ENCODE peak calls at places on chromosome 9, in eight cellular contexts. D is bronchial epithelial cell; A is effector memory CD4-positive, alpha-beta T cell; E is ovary; J is uterus; T is tibial artery; P is HCT116; U is kidney epithelial cell. R is an unnamed sample. For H3K36me3, the result is how much of the 10 kb centered on the place peaks cover.

GRCh38 chr9:133396952-133397351 is 20.8 kb downstream of the STKLD1 start:
- DNase-seq in T (no peak), A (no peak), P (no peak), D (no peak), J (no peak), U (no peak), E (no peak), R (no peak)

GRCh38 chr9:91025856-91026255 is 224.2 kb downstream of the SYK start:
- DNase-seq in A (no peak), P (no peak), J (no peak), U (no peak), T (no peak), D (no peak), E (no peak), R (no peak)

GRCh38 chr9:95130484-95130883 is 187.0 kb downstream of the FANCC start:
- DNase-seq in A (no peak), E (no peak), J (no peak), D (peak), U (no peak), T (no peak), P (no peak), R (no peak)

GRCh38 chr9:137435980-137436760 is 5.0 kb downstream of the ENTPD8 start:
- DNase-seq in J (peak), T (peak), E (peak), P (peak), D (peak), A (no peak), U (peak), R (peak)

GRCh38 chr9:124721109-124721850 is 49.8 kb downstream of the NR6A1 start:
- DNase-seq in D (no peak), P (peak), A (no peak), T (no peak), E (no peak), U (no peak), J (no peak), R (no peak)

GRCh38 chr9:133144142-133144886 is 19.4 kb downstream of the GBGT1 start:
- DNase-seq in E (peak), A (peak), P (no peak), T (peak), D (no peak), U (no peak), J (peak), R (peak)

GRCh38 chr9:123368481-123369153 is 12.6 kb downstream of the CRB2 start:
- DNase-seq in D (no peak), A (no peak), U (no peak), E (no peak), T (no peak), P (no peak), J (no peak), R (no peak)

GRCh38 chr9:94554439-94555331 is at the start of gene PCAT7:
- DNase-seq in U (no peak), T (no peak), P (peak), E (no peak), J (no peak), D (peak), A (peak), R (no peak)

GRCh38 chr9:75983320-75983719 is 92.8 kb downstream of the PCSK5 start:
- DNase-seq in D (no peak), T (no peak), P (no peak), A (no peak), U (no peak), E (no peak), J (no peak), R (no peak)

GRCh38 chr9:107612136-107612535 is 122.6 kb upstream of the KLF4 start:
- DNase-seq in T (peak), A (no peak), E (peak), J (peak), U (no peak), P (no peak), D (no peak), R (peak)

GRCh38 chr9:103377667-103378066 is 382.5 kb downstream of the CYLC2 start:
- DNase-seq in D (no peak), E (no peak), P (no peak), T (no peak), J (no peak), U (no peak), A (no peak), R (no peak)

GRCh38 chr9:35000535-35001284 is 11.2 kb downstream of the DNAJB5 start:
- DNase-seq in T (no peak), A (no peak), U (no peak), P (no peak), D (peak), J (no peak), E (no peak), R (no peak)

GRCh38 chr9:26369096-26369495 is 523.5 kb downstream of the CAAP1 start:
- DNase-seq in U (no peak), A (no peak), P (no peak), T (no peak), J (no peak), D (no peak), E (no peak), R (no peak)

GRCh38 chr9:89138463-89139390 is 39.9 kb downstream of the SHC3 start:
- DNase-seq in T (no peak), E (no peak), D (peak), J (peak), U (no peak), P (peak), A (no peak), R (no peak)

GRCh38 chr9:112382501-112383364 is 2.8 kb downstream of the HSDL2 start:
- DNase-seq in D (no peak), E (no peak), U (no peak), J (no peak), P (no peak), T (no peak), A (no peak), R (no peak)

GRCh38 chr9:34620061-34620994 is at the start of gene DCTN3:
- DNase-seq in E (peak), A (peak), D (peak), J (peak), P (peak), U (peak), T (peak), R (peak)

GRCh38 chr9:14153310-14153720 is 160.6 kb downstream of the NFIB start:
- DNase-seq in U (no peak), P (no peak), D (no peak), T (no peak), A (no peak), J (no peak), E (no peak), R (no peak)

GRCh38 chr9:133362359-133363044 is 6.2 kb downstream of the SURF2 start:
- DNase-seq in D (no peak), A (no peak), P (no peak), U (no peak), E (no peak), T (no peak), J (no peak), R (no peak)

GRCh38 chr9:27866741-27867140 is 293.5 kb upstream of the C9orf72 start:
- DNase-seq in A (no peak), U (no peak), J (no peak), P (no peak), E (no peak), T (no peak), D (no peak), R (no peak)

GRCh38 chr9:127919253-127919815 is 2.5 kb upstream of the ST6GALNAC4 start:
- DNase-seq in J (peak), P (peak), D (peak), E (peak), A (no peak), T (peak), U (peak), R (peak)

GRCh38 chr9:124079176-124079925 is 67.8 kb downstream of the LHX2 start:
- DNase-seq in D (no peak), U (no peak), P (no peak), T (no peak), J (no peak), A (no peak), E (no peak), R (no peak)

GRCh38 chr9:79955300-79955699 is 383.5 kb downstream of the TLE4 start:
- DNase-seq in E (no peak), T (no peak), A (no peak), D (no peak), U (no peak), J (no peak), P (no peak), R (no peak)

GRCh38 chr9:122286764-122287163 is 22.1 kb downstream of the MRRF start:
- DNase-seq in A (no peak), J (no peak), D (no peak), P (no peak), U (no peak), T (no peak), E (no peak), R (no peak)

GRCh38 chr9:36770025-36770424 is 197.3 kb downstream of the MELK start:
- DNase-seq in D (no peak), P (no peak), U (no peak), A (no peak), T (no peak), J (no peak), E (no peak), R (no peak)

GRCh38 chr9:20270176-20270575 is 352.1 kb downstream of the MLLT3 start:
- DNase-seq in U (no peak), D (peak), P (no peak), T (no peak), A (no peak), E (no peak), J (no peak), R (no peak)

GRCh38 chr9:107504585-107505455 is 15.3 kb upstream of the KLF4 start:
- DNase-seq in A (no peak), D (peak), T (peak), U (peak), E (no peak), J (no peak), P (no peak), R (no peak)

DNA sequence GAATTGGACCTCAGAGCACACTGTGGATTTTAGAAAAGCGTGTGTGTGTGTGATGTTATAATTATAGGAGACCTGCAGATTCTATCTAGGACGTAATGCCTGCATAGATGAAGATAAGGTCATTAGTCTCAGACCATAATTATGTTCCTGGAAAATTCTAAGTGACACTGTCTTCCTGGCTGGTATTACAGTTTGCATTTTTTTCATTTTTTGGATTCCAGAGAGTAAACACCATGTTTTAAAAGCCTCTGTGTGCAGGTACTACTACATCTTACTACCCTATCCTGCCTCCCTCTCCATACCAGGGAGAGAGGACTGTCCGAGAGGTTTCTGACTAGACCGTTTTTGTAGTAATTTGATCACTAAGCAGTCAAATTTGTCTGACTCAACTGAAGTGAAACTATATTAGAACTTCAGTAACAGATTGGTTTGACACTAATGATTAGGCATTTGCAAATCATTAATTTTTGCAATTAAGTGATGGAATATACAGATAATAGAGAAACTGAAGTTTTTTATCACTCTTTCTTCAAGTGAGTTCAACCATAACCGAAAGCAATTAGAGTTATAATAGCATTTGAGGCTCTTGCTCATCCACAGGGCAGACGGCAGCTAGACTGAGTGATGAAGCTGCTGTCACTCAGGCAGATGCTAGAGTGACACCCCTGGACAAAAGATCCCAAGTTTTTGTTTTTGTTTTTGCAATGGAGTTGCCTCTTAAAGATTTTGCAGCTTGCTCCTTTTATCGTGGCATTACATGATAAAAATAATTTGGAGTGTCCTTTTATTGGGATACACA is 44.2 kb downstream of the SMARCA2 start:
- DNase-seq in D (no peak), E (no peak), J (no peak), P (no peak), A (no peak), U (no peak), T (no peak), R (no peak)
- H3K36me3 ChIP-seq in D (under half), E (under half), J (under half), P (under half), A (half or more), U (under half), T (half or more), R (under half)

DNA sequence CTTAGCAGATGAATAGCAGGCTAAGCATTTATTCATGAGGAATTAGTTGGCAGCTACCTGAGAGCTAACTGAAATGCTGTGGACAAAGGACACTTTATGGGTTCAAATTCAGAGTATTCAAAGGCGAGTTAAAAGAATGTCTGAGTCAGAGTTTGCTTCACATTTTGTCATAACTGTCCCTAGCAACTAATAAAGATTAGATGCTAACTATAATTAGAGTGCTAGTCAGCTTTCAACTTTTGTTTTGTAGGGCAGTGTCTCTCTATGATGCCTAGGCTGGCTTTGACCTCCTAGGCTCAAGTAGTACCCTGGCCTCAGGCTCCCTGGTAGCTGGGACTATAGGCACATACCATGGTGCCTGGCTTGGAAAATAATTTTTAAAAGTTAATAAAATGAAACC is 4.6 kb downstream of the SMC5 start:
- DNase-seq in J (no peak), P (no peak), T (no peak), U (no peak), D (peak), E (no peak), A (no peak), R (no peak)
- H3K36me3 ChIP-seq in J (under half), P (under half), T (under half), U (under half), D (under half), E (under half), A (under half), R (under half)

GRCh38 chr9:70297141-70297540 is 38.4 kb downstream of the SMC5 start:
- DNase-seq in P (no peak), J (no peak), T (no peak), D (peak), A (no peak), E (no peak), U (no peak), R (no peak)
- H3K36me3 ChIP-seq in P (under half), J (under half), T (under half), D (under half), A (under half), E (under half), U (under half), R (under half)

DNA sequence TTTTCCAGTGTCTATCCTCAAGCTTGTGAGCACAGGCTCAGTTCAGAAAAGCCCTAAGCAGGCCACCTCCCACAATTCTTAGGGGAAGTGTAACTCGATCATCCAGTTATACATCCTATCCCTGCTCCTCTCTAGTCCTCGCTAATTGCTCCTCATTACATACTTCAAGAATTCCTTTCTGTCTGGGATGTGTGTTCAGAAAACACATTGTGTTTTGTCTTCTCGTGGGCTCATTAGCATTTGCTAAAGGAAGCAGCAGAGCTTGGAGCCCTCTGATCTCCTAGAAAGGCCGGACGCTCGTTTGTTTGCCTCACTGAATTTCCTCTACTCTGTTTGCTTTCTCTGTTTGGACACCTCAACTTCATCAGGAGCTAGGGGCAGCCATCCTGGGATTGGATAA is 268.2 kb upstream of the RFX3 start:
- DNase-seq in E (no peak), T (no peak), D (peak), J (no peak), A (no peak), U (peak), P (no peak), R (no peak)
- H3K36me3 ChIP-seq in E (under half), T (under half), D (under half), J (under half), A (under half), U (under half), P (under half), R (under half)

GRCh38 chr9:92720807-92721535 is 43.7 kb downstream of the BICD2 start:
- DNase-seq in T (no peak), E (no peak), A (no peak), P (no peak), J (no peak), D (no peak), U (no peak), R (no peak)
- H3K36me3 ChIP-seq in T (half or more), E (under half), A (half or more), P (under half), J (under half), D (under half), U (under half), R (under half)

DNA sequence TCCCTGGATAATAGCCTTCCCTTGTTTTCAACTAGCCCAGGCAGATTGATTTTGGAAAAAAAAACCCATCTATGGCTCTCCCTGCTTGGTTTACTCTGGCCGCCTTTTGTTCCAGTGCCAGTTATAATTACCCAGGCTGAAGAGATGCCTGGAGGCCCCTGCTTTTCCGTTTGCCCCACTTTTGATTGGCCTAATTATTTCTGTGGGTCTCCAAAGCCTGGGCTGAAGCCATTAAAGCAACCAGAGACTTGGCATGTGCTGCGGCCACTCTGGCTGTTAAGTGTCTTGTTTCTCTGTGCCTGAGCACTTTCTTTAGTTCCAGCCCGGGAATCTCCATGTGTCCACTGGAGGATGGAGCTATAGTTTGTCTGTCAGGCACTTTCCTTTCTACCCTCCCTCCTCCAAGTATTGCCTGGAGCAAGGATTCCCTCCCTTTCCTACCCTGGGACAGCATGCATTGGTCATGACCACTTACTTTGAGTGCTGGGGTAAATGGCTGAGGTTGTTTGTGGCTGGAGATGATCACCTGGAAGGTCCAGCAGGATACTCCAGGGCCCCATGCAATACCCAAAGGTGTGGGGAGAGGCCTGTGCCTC is 105.1 kb upstream of the CTSL start:
- DNase-seq in J (no peak), A (no peak), T (no peak), E (no peak), D (no peak), U (no peak), P (no peak), R (no peak)
- H3K36me3 ChIP-seq in J (under half), A (under half), T (under half), E (under half), D (under half), U (under half), P (under half), R (under half)

DNA sequence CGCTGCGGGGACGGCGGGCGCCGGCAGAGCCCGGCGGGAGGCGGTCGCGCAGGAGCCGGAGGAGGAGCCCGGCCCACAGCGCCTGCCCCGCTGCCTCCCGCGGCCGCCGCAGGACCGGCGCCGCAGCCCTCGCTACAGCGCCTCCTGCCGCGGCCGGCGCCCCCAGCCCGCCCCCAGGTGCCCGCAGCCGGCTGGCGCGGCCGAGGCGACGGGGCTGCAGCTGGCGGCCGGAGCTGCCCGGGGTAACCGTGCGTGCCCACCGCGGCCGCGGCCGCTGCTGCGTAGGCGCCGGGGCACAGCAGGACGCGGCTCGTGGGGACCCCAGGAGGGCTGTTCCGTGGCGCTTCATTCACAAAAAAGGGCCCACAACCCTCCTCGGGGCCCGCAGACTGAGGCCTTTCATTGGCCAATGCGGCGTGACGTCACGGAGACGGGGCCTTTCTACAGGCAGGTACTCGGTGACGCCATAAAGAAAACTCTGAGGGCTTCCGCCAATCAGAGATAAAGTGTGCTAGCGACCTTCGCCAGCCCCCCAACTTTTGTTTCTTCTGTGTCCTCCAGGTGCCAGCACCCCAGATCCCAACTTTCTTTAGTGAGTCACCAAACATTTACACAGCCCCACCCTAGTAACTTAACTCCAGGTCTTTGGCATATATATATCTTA is at the start of gene CDC14B:
- DNase-seq in J (peak), P (peak), E (peak), U (peak), D (peak), A (peak), T (peak), R (peak)
- H3K36me3 ChIP-seq in J (under half), P (under half), E (under half), U (under half), D (under half), A (under half), T (under half), R (under half)

R was measured in aorta.